ENCODE peak calls at places on chromosomes 11 and 22, in seven cellular contexts. One of them, this sample, is unnamed.

GRCh38 chr11:19845633-19846032 is 133.0 kb downstream of the NAV2 start:
- DNase-seq in EH: no peak
- DNase-seq in RWPE2: no peak
- DNase-seq in T-cell: no peak
- DNase-seq in EL: no peak
- DNase-seq in posterior cingulate gyrus: no peak
- DNase-seq in posterior vena cava: no peak
- DNase-seq in this sample: no peak

GRCh38 chr11:32705309-32706033 is 89.0 kb downstream of the CCDC73 start:
- DNase-seq in EH: no peak
- DNase-seq in RWPE2: peak; percentile 38
- DNase-seq in T-cell: no peak
- DNase-seq in EL: no peak
- DNase-seq in posterior cingulate gyrus: no peak
- DNase-seq in posterior vena cava: no peak
- DNase-seq in this sample: no peak

GRCh38 chr11:74154621-74155281 is 16.1 kb downstream of the C2CD3 start:
- DNase-seq in EH: peak; percentile 56
- DNase-seq in RWPE2: no peak
- DNase-seq in T-cell: no peak
- DNase-seq in EL: peak; percentile 57
- DNase-seq in posterior cingulate gyrus: no peak
- DNase-seq in posterior vena cava: no peak
- DNase-seq in this sample: no peak

GRCh38 chr22:26606611-26607010 is 11.2 kb downstream of the CRYBB1 start:
- DNase-seq in EH: peak; percentile 75
- DNase-seq in RWPE2: no peak
- DNase-seq in T-cell: no peak
- DNase-seq in EL: peak; percentile 58
- DNase-seq in posterior cingulate gyrus: no peak
- DNase-seq in posterior vena cava: no peak
- DNase-seq in this sample: no peak

GRCh38 chr11:85132839-85133238 is 494.3 kb downstream of the DLG2 start:
- DNase-seq in EH: no peak
- DNase-seq in RWPE2: no peak
- DNase-seq in T-cell: no peak
- DNase-seq in EL: no peak
- DNase-seq in posterior cingulate gyrus: peak; percentile 22
- DNase-seq in posterior vena cava: no peak
- DNase-seq in this sample: no peak

GRCh38 chr22:30555282-30556210 is 9.0 kb upstream of the SEC14L6 start:
- DNase-seq in EH: no peak
- DNase-seq in RWPE2: no peak
- DNase-seq in T-cell: no peak
- DNase-seq in EL: no peak
- DNase-seq in posterior cingulate gyrus: no peak
- DNase-seq in posterior vena cava: no peak
- DNase-seq in this sample: no peak

GRCh38 chr11:123700774-123701173 is 40.7 kb downstream of the ZNF202 start:
- DNase-seq in EH: no peak
- DNase-seq in RWPE2: no peak
- DNase-seq in T-cell: no peak
- DNase-seq in EL: no peak
- DNase-seq in posterior cingulate gyrus: no peak
- DNase-seq in posterior vena cava: no peak
- DNase-seq in this sample: no peak

GRCh38 chr11:33706546-33706945 is 5.9 kb upstream of the C11orf91 start:
- DNase-seq in EH: no peak
- DNase-seq in RWPE2: no peak
- DNase-seq in T-cell: no peak
- DNase-seq in EL: no peak
- DNase-seq in posterior cingulate gyrus: no peak
- DNase-seq in posterior vena cava: no peak
- DNase-seq in this sample: no peak

GRCh38 chr11:65307298-65308229 is 7.1 kb upstream of the CDC42EP2 start:
- DNase-seq in EH: peak; percentile 43
- DNase-seq in RWPE2: no peak
- DNase-seq in T-cell: no peak
- DNase-seq in EL: peak; percentile 59
- DNase-seq in posterior cingulate gyrus: no peak
- DNase-seq in posterior vena cava: no peak
- DNase-seq in this sample: no peak

GRCh38 chr11:72721689-72722049 is 30.5 kb downstream of the ARAP1 start:
- DNase-seq in EH: peak; percentile 46
- DNase-seq in RWPE2: no peak
- DNase-seq in T-cell: no peak
- DNase-seq in EL: peak; percentile 30
- DNase-seq in posterior cingulate gyrus: no peak
- DNase-seq in posterior vena cava: no peak
- DNase-seq in this sample: no peak

GRCh38 chr22:32475428-32476010 is 908 bp downstream of the FBXO7 start:
- DNase-seq in EH: no peak
- DNase-seq in RWPE2: no peak
- DNase-seq in T-cell: no peak
- DNase-seq in EL: peak; percentile 56
- DNase-seq in posterior cingulate gyrus: peak; percentile 38
- DNase-seq in posterior vena cava: peak; percentile 86
- DNase-seq in this sample: no peak

GRCh38 chr22:29073618-29074275 is 912 bp downstream of the KREMEN1 start:
- DNase-seq in EH: peak; percentile 16
- DNase-seq in RWPE2: no peak
- DNase-seq in T-cell: no peak
- DNase-seq in EL: peak; percentile 21
- DNase-seq in posterior cingulate gyrus: no peak
- DNase-seq in posterior vena cava: no peak
- DNase-seq in this sample: no peak

GRCh38 chr11:68018730-68019190 is 8.6 kb downstream of the ALDH3B1 start:
- DNase-seq in EH: no peak
- DNase-seq in RWPE2: no peak
- DNase-seq in T-cell: no peak
- DNase-seq in EL: no peak
- DNase-seq in posterior cingulate gyrus: no peak
- DNase-seq in posterior vena cava: no peak
- DNase-seq in this sample: no peak

GRCh38 chr11:24723231-24723630 is 226.4 kb downstream of the LUZP2 start:
- DNase-seq in EH: no peak
- DNase-seq in RWPE2: no peak
- DNase-seq in T-cell: no peak
- DNase-seq in EL: no peak
- DNase-seq in posterior cingulate gyrus: no peak
- DNase-seq in posterior vena cava: no peak
- DNase-seq in this sample: no peak

GRCh38 chr22:22226448-22227187 is 18.0 kb upstream of the VPREB1 start:
- DNase-seq in EH: no peak
- DNase-seq in RWPE2: no peak
- DNase-seq in T-cell: no peak
- DNase-seq in EL: no peak
- DNase-seq in posterior cingulate gyrus: no peak
- DNase-seq in posterior vena cava: no peak
- DNase-seq in this sample: no peak

GRCh38 chr11:15093432-15093831 is 20.0 kb downstream of the CALCB start:
- DNase-seq in EH: no peak
- DNase-seq in RWPE2: no peak
- DNase-seq in T-cell: no peak
- DNase-seq in EL: no peak
- DNase-seq in posterior cingulate gyrus: no peak
- DNase-seq in posterior vena cava: no peak
- DNase-seq in this sample: no peak

GRCh38 chr11:125381499-125381898 is 114.6 kb downstream of the FEZ1 start:
- DNase-seq in EH: no peak
- DNase-seq in RWPE2: no peak
- DNase-seq in T-cell: no peak
- DNase-seq in EL: no peak
- DNase-seq in posterior cingulate gyrus: peak; percentile 40
- DNase-seq in posterior vena cava: peak; percentile 50
- DNase-seq in this sample: no peak

GRCh38 chr22:38233427-38233826 is 31.6 kb downstream of the MAFF start:
- DNase-seq in EH: peak; percentile 45
- DNase-seq in RWPE2: no peak
- DNase-seq in T-cell: no peak
- DNase-seq in EL: peak; percentile 47
- DNase-seq in posterior cingulate gyrus: no peak
- DNase-seq in posterior vena cava: no peak
- DNase-seq in this sample: no peak

GRCh38 chr22:39808087-39808486 is 85.5 kb downstream of the ENTHD1 start:
- DNase-seq in EH: peak; percentile 50
- DNase-seq in RWPE2: no peak
- DNase-seq in T-cell: no peak
- DNase-seq in EL: peak; percentile 32
- DNase-seq in posterior cingulate gyrus: no peak
- DNase-seq in posterior vena cava: no peak
- DNase-seq in this sample: no peak

GRCh38 chr22:46085831-46086576 is 64.3 kb upstream of the PPARA start:
- DNase-seq in EH: peak; percentile 92
- DNase-seq in RWPE2: peak; percentile 96
- DNase-seq in T-cell: no peak
- DNase-seq in EL: peak; percentile 90
- DNase-seq in posterior cingulate gyrus: no peak
- DNase-seq in posterior vena cava: peak; percentile 94
- DNase-seq in this sample: no peak

GRCh38 chr22:30425616-30426394 is at the start of gene MTFP1:
- DNase-seq in EH: peak; percentile 69
- DNase-seq in RWPE2: peak; percentile 74
- DNase-seq in T-cell: peak; percentile 22
- DNase-seq in EL: peak; percentile 80
- DNase-seq in posterior cingulate gyrus: peak; percentile 44
- DNase-seq in posterior vena cava: peak; percentile 87
- DNase-seq in this sample: no peak

GRCh38 chr11:17543574-17544180 is 539 bp downstream of the USH1C start:
- DNase-seq in EH: no peak
- DNase-seq in RWPE2: peak; percentile 52
- DNase-seq in T-cell: no peak
- DNase-seq in EL: no peak
- DNase-seq in posterior cingulate gyrus: no peak
- DNase-seq in posterior vena cava: peak; percentile 62
- DNase-seq in this sample: no peak

GRCh38 chr11:67356867-67357561 is 3.7 kb upstream of the POLD4 start:
- DNase-seq in EH: peak; percentile 84
- DNase-seq in RWPE2: no peak
- DNase-seq in T-cell: peak; percentile 47
- DNase-seq in EL: peak; percentile 83
- DNase-seq in posterior cingulate gyrus: peak; percentile 32
- DNase-seq in posterior vena cava: peak; percentile 87
- DNase-seq in this sample: peak; percentile 69

GRCh38 chr11:65208785-65209710 is 27.3 kb downstream of the CAPN1 start:
- DNase-seq in EH: no peak
- DNase-seq in RWPE2: no peak
- DNase-seq in T-cell: no peak
- DNase-seq in EL: no peak
- DNase-seq in posterior cingulate gyrus: no peak
- DNase-seq in posterior vena cava: peak; percentile 48
- DNase-seq in this sample: no peak

GRCh38 chr22:26259510-26259909 is 90.2 kb downstream of the SEZ6L start:
- DNase-seq in EH: peak; percentile 46
- DNase-seq in RWPE2: no peak
- DNase-seq in T-cell: no peak
- DNase-seq in EL: peak; percentile 35
- DNase-seq in posterior cingulate gyrus: no peak
- DNase-seq in posterior vena cava: no peak
- DNase-seq in this sample: no peak

GRCh38 chr11:35088226-35088625 is 50.7 kb upstream of the CD44 start:
- DNase-seq in EH: no peak
- DNase-seq in RWPE2: no peak
- DNase-seq in T-cell: no peak
- DNase-seq in EL: no peak
- DNase-seq in posterior cingulate gyrus: no peak
- DNase-seq in posterior vena cava: no peak
- DNase-seq in this sample: no peak

GRCh38 chr11:120399312-120399711 is 63.1 kb downstream of the ARHGEF12 start:
- DNase-seq in EH: no peak
- DNase-seq in RWPE2: no peak
- DNase-seq in T-cell: no peak
- DNase-seq in EL: no peak
- DNase-seq in posterior cingulate gyrus: no peak
- DNase-seq in posterior vena cava: no peak
- DNase-seq in this sample: no peak

GRCh38 chr22:47356433-47357011 is 594.1 kb downstream of the TBC1D22A start:
- DNase-seq in EH: no peak
- DNase-seq in RWPE2: no peak
- DNase-seq in T-cell: no peak
- DNase-seq in EL: no peak
- DNase-seq in posterior cingulate gyrus: no peak
- DNase-seq in posterior vena cava: peak; percentile 63
- DNase-seq in this sample: no peak

GRCh38 chr11:65446446-65447277 is 24.1 kb downstream of the NEAT1 start:
- DNase-seq in EH: peak; percentile 71
- DNase-seq in RWPE2: no peak
- DNase-seq in T-cell: no peak
- DNase-seq in EL: peak; percentile 43
- DNase-seq in posterior cingulate gyrus: no peak
- DNase-seq in posterior vena cava: peak; percentile 89
- DNase-seq in this sample: no peak

GRCh38 chr11:70168405-70168754 is 34.7 kb upstream of the FADD start:
- DNase-seq in EH: no peak
- DNase-seq in RWPE2: no peak
- DNase-seq in T-cell: no peak
- DNase-seq in EL: no peak
- DNase-seq in posterior cingulate gyrus: no peak
- DNase-seq in posterior vena cava: no peak
- DNase-seq in this sample: no peak

GRCh38 chr11:94768602-94769511 is 701 bp downstream of the AMOTL1 start:
- DNase-seq in EH: peak; percentile 56
- DNase-seq in RWPE2: no peak
- DNase-seq in T-cell: no peak
- DNase-seq in EL: peak; percentile 48
- DNase-seq in posterior cingulate gyrus: peak; percentile 10
- DNase-seq in posterior vena cava: peak; percentile 86
- DNase-seq in this sample: peak; percentile 26

GRCh38 chr11:84829162-84829561 is 798.0 kb downstream of the DLG2 start:
- DNase-seq in EH: no peak
- DNase-seq in RWPE2: no peak
- DNase-seq in T-cell: no peak
- DNase-seq in EL: no peak
- DNase-seq in posterior cingulate gyrus: no peak
- DNase-seq in posterior vena cava: no peak
- DNase-seq in this sample: no peak

This sample was measured in NCI-H774.